ENCODE peak calls at places on chromosomes 13 and 19, in four cellular contexts. Y, Q, O and E are unnamed samples.
A peak's percentile ranks its signal among the peaks of the same experiment; 100 is the strongest.

GRCh38 chr13:34750078-34750703 is 191.9 kb upstream of the NBEA start:
- DNase-seq in Y (peak; percentile 66), Q (no peak), O (no peak), E (no peak)

GRCh38 chr19:57477191-57478008 is at the start of gene ZNF772:
- DNase-seq in O (peak; percentile 95), Q (peak; percentile 73), Y (peak; percentile 89), E (peak; percentile 79)

GRCh38 chr13:23644527-23644926 is 74.3 kb downstream of the TNFRSF19 start:
- DNase-seq in O (no peak), Q (no peak), Y (no peak), E (no peak)

GRCh38 chr19:35644206-35644986 is 2.9 kb downstream of the ETV2 start:
- DNase-seq in Q (peak; percentile 74), Y (peak; percentile 98), O (peak; percentile 90), E (peak; percentile 92)

GRCh38 chr19:15448014-15448777 is 1.6 kb downstream of the WIZ start:
- DNase-seq in Y (no peak), Q (no peak), O (no peak), E (peak; percentile 19)

GRCh38 chr13:99053636-99054233 is 75.9 kb upstream of the DOCK9 start:
- DNase-seq in Q (no peak), O (no peak), Y (no peak), E (peak; percentile 89)

GRCh38 chr19:40305403-40305802 is 20.3 kb upstream of the AKT2 start:
- DNase-seq in Y (peak; percentile 81), O (peak; percentile 78), Q (peak; percentile 38), E (peak; percentile 86)

GRCh38 chr19:29641597-29641996 is 23.7 kb upstream of the PLEKHF1 start:
- DNase-seq in Q (no peak), Y (no peak), O (no peak), E (no peak)

GRCh38 chr19:42461700-42462324 is 19.1 kb upstream of the CXCL17 start:
- DNase-seq in Q (no peak), O (peak; percentile 52), Y (no peak), E (no peak)

GRCh38 chr19:37007587-37008220 is 70.5 kb upstream of the ZNF420 start:
- DNase-seq in Q (no peak), Y (no peak), O (no peak), E (peak; percentile 53)

GRCh38 chr13:81639984-81640582 is 1299.2 kb upstream of the SPRY2 start:
- DNase-seq in O (peak; percentile 25), Y (peak; percentile 13), Q (no peak), E (peak; percentile 3)

GRCh38 chr19:56133858-56134654 is 7.0 kb upstream of the ZNF444 start:
- DNase-seq in Q (no peak), O (no peak), Y (no peak), E (peak; percentile 20)

GRCh38 chr13:113970810-113971470 is 2.9 kb downstream of the C13orf46 start:
- DNase-seq in O (no peak), Q (no peak), Y (peak; percentile 12), E (no peak)

GRCh38 chr13:113969311-113969972 is 4.4 kb downstream of the C13orf46 start:
- DNase-seq in Y (no peak), O (no peak), Q (no peak), E (no peak)

GRCh38 chr13:113971471-113972231 is 2.2 kb downstream of the C13orf46 start:
- DNase-seq in Q (no peak), Y (peak; percentile 10), O (no peak), E (no peak)

GRCh38 chr13:113968463-113969310 is 5.2 kb downstream of the C13orf46 start:
- DNase-seq in Q (no peak), Y (no peak), O (no peak), E (no peak)

GRCh38 chr13:113969973-113970611 is 3.8 kb downstream of the C13orf46 start:
- DNase-seq in Q (no peak), Y (peak; percentile 8), O (no peak), E (no peak)
- TF ChIP-seq CREM in Q (no peak), Y (no peak), O (no peak), E (no peak)

DNA sequence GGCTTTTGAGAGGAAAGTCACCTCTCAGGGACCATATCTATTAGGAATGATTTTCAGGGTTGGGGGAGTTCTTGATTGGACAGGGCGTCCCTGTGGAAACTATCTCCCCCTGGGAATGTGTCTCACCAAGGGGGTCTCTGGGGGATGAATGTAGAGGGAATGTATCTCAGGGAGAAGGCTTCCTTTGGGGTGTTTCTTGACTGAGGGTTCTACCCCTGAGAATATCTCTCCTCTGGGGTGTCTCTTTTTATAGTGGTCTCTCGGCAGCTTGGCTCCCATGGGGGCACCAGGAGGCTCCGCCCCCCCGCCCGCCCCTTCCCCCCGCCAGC is 997 bp downstream of the RTBDN start:
- DNase-seq in O (no peak), Y (no peak), Q (no peak), E (no peak)
- TF ChIP-seq CREM in O (no peak), Y (no peak), Q (no peak), E (no peak)

GRCh38 chr13:113044431-113045114 is 61.0 kb upstream of the F7 start:
- DNase-seq in O (no peak), Q (no peak), Y (no peak), E (no peak)
- TF ChIP-seq CREM in O (no peak), Q (no peak), Y (no peak), E (no peak)

GRCh38 chr19:12872941-12873890 is 8.0 kb downstream of the DNASE2 start:
- DNase-seq in Y (peak; percentile 89), Q (no peak), O (peak; percentile 17), E (peak; percentile 84)
- TF ChIP-seq CREM in Y (no peak), Q (no peak), O (no peak), E (no peak)

GRCh38 chr19:23914402-23915286 is at the start of gene ZNF726:
- DNase-seq in O (no peak), Y (no peak), Q (peak; percentile 37), E (peak; percentile 87)
- TF ChIP-seq CREM in O (no peak), Y (no peak), Q (no peak), E (peak; percentile 50)

GRCh38 chr13:44433863-44434262 is 60.2 kb downstream of the SERP2 start:
- DNase-seq in Y (no peak), Q (no peak), O (no peak), E (no peak)

GRCh38 chr13:44434441-44435141 is 61.0 kb downstream of the SERP2 start:
- DNase-seq in Q (no peak), O (no peak), Y (no peak), E (no peak)

GRCh38 chr13:44437356-44438233 is 64.0 kb downstream of the SERP2 start:
- DNase-seq in O (peak; percentile 35), Q (no peak), Y (no peak), E (no peak)

GRCh38 chr13:44436589-44437337 is 63.1 kb downstream of the SERP2 start:
- DNase-seq in Q (no peak), O (peak; percentile 86), Y (peak; percentile 96), E (peak; percentile 90)

DNA sequence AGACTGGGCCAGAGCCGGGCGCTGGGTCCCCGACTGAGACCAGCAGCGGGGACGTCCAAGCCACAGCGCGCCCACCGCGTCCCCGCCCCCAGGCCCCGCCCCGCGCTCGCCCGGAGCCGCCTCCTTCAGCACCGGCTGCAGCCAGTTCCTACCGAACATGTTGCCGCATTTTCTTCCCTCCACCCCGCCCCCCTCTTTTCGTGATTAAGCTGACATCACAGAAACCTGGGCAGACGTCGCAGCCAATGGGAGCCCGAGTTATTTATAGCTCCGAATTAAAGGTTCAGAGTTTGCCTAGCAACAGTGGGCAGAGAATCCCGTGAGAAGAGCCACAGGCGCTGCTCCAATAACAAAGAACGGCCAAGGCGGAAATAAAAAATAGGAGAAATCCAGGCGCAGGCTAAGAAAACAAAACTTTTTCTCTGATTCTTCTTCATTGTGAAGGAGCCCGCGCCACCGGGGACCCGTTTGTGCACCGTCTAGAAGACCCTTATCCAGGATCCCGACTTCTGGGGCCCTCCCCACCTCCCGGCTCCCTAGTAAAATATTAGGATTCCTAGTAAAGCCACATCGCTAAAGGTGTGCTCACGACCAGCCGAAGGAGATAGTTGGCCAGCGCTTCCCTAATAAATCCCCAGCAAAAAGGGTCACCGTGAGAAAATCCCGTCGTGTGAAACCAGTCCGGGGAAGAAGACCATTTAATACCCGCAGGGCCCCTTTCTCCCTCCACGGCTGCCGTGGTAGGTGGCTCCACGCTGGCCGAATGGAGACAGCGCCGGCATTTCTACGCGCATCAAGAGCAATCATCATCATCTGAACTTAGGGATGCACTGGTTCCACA is 61.7 kb downstream of the SERP2 start:
- DNase-seq in Y (peak; percentile 97), Q (peak; percentile 19), O (peak; percentile 96), E (peak; percentile 83)
- TF ChIP-seq CREM in Y (peak; percentile 3), Q (no peak), O (no peak), E (peak; percentile 72)

GRCh38 chr19:4732680-4733114 is 9.1 kb upstream of the DPP9 start:
- DNase-seq in Y (peak; percentile 74), Q (no peak), O (peak; percentile 63), E (peak; percentile 71)
- TF ChIP-seq CREM in Y (no peak), Q (no peak), O (no peak), E (no peak)

GRCh38 chr13:50529154-50529882 is 314.2 kb downstream of the DLEU7 start:
- DNase-seq in O (no peak), Q (no peak), Y (peak; percentile 35), E (peak; percentile 31)

GRCh38 chr13:50526771-50527567 is 316.5 kb downstream of the DLEU7 start:
- DNase-seq in Q (no peak), O (no peak), Y (no peak), E (no peak)

GRCh38 chr13:50531917-50532899 is 311.3 kb downstream of the DLEU7 start:
- DNase-seq in Q (no peak), Y (no peak), O (no peak), E (no peak)

GRCh38 chr13:50524540-50524939 is 319.0 kb downstream of the DLEU7 start:
- DNase-seq in O (no peak), Y (no peak), Q (no peak), E (no peak)

DNA sequence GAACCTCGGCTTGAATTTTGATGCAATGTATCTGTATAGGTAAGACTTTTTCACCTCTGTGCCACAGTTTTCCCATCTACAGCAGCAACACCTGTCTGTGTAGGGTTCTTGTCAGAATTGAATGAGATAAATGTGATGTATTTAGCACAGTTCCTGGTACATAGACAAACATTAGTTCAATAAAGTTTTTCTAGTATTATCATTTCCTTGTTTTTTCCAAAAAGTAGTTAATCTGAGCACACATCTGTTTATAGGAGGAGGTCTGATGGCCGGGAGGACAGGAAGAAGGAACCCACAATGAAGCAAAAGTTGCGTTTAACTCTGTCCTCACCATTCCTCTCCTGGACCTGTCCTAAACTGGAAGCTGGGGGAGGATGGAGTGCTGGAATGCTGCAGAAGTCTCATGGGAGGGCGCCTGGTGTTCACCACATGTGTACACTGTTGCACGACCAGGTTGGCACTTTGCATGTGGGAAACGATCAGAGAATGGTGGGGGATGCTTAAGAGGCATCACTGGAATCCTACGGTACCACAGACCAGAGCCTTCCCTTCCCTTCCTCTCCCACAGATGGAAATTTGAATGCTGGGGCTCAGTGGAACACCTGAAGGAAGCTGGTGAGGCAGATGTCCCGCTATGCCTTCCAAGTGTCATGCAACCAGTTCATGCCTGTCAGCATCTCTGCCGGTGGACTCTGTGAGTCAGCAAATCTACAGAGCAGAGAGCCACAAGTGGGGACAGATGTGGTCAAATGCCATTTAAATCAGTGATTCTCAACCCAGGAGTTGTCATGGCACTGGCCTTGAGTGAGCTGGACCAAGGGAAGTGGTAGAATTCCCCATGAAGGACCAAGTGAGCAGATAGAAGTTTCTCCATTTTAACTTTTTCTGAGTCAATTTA is 315.6 kb downstream of the DLEU7 start:
- DNase-seq in O (no peak), Q (no peak), Y (no peak), E (no peak)
- TF ChIP-seq CREM in O (no peak), Q (no peak), Y (no peak), E (no peak)